ENCODE peak calls at places on chromosomes 12 and 14, in ten cellular contexts. K is CD8-positive, alpha-beta memory T cell; R is pancreas; P is prostate gland; S is neural progenitor cell; Q is small intestine; J is CD4-positive, alpha-beta T cell; E is IMR-90; U is hepatocyte; L is lower lobe of right lung. V is an unnamed sample.

GRCh38 chr12:12358528-12358927 is 1.6 kb downstream of the BORCS5 start:
- DNase-seq in K (no peak), R (no peak), P (no peak), S (no peak), Q (no peak), J (no peak), E (no peak), U (no peak), L (no peak), V (no peak)

GRCh38 chr12:66196806-66197205 is 7.8 kb downstream of the IRAK3 start:
- DNase-seq in K (no peak), R (no peak), P (no peak), S (no peak), Q (no peak), J (no peak), E (no peak), U (no peak), L (no peak), V (no peak)

GRCh38 chr12:44377443-44378160 is 498.5 kb downstream of the NELL2 start:
- DNase-seq in K (no peak), R (no peak), P (no peak), S (no peak), Q (no peak), J (no peak), E (no peak), U (no peak), L (no peak), V (no peak)

GRCh38 chr12:56374726-56375597 is 12.3 kb upstream of the APOF start:
- DNase-seq in K (no peak), R (no peak), P (no peak), S (no peak), Q (no peak), J (no peak), E (peak; percentile 9), U (no peak), L (no peak), V (no peak)

GRCh38 chr12:6647083-6647604 is at the start of gene ACRBP:
- DNase-seq in K (no peak), R (peak; percentile 73), P (peak; percentile 53), S (peak; percentile 87), Q (peak; percentile 77), J (no peak), E (peak; percentile 14), U (peak; percentile 69), L (peak; percentile 89), V (peak; percentile 33)

GRCh38 chr14:30362369-30363218 is 196.4 kb upstream of the G2E3 start:
- DNase-seq in K (no peak), R (no peak), P (no peak), S (no peak), Q (no peak), J (no peak), E (no peak), U (no peak), L (no peak), V (no peak)

GRCh38 chr12:54018608-54018984 is 9.6 kb upstream of the HOXC6 start:
- DNase-seq in K (no peak), R (no peak), P (no peak), S (no peak), Q (no peak), J (no peak), E (no peak), U (no peak), L (no peak), V (no peak)

GRCh38 chr12:118544569-118544968 is 168.2 kb downstream of the SUDS3 start:
- DNase-seq in K (no peak), R (no peak), P (no peak), S (no peak), Q (no peak), J (no peak), E (peak; percentile 11), U (no peak), L (no peak), V (no peak)

GRCh38 chr12:89355243-89356068 is 3.2 kb upstream of the DUSP6 start:
- DNase-seq in K (no peak), R (no peak), P (no peak), S (peak; percentile 16), Q (no peak), J (no peak), E (no peak), U (no peak), L (no peak), V (no peak)

GRCh38 chr14:55221186-55221585 is 29.8 kb upstream of the DLGAP5 start:
- DNase-seq in K (no peak), R (no peak), P (no peak), S (no peak), Q (peak; percentile 10), J (no peak), E (peak; percentile 78), U (no peak), L (no peak), V (no peak)

GRCh38 chr12:28065889-28066630 is 93.5 kb upstream of the PTHLH start:
- DNase-seq in K (no peak), R (no peak), P (no peak), S (no peak), Q (no peak), J (no peak), E (no peak), U (no peak), L (no peak), V (no peak)

GRCh38 chr14:61560323-61560722 is 135.0 kb upstream of the HIF1A start:
- DNase-seq in K (no peak), R (no peak), P (no peak), S (no peak), Q (peak; percentile 39), J (no peak), E (peak; percentile 61), U (peak; percentile 50), L (no peak), V (no peak)

GRCh38 chr14:31270196-31270772 is 62.7 kb upstream of the HECTD1 start:
- DNase-seq in K (no peak), R (no peak), P (no peak), S (peak; percentile 44), Q (no peak), J (no peak), E (no peak), U (peak; percentile 33), L (peak; percentile 57), V (no peak)

GRCh38 chr14:31457665-31458659 is 656 bp upstream of the DTD2 start:
- DNase-seq in K (no peak), R (no peak), P (no peak), S (peak; percentile 4), Q (peak; percentile 8), J (no peak), E (no peak), U (peak; percentile 26), L (no peak), V (no peak)

GRCh38 chr12:57866308-57867019 is 19.9 kb upstream of the CTDSP2 start:
- DNase-seq in K (no peak), R (no peak), P (no peak), S (no peak), Q (no peak), J (no peak), E (no peak), U (no peak), L (no peak), V (no peak)

DNA sequence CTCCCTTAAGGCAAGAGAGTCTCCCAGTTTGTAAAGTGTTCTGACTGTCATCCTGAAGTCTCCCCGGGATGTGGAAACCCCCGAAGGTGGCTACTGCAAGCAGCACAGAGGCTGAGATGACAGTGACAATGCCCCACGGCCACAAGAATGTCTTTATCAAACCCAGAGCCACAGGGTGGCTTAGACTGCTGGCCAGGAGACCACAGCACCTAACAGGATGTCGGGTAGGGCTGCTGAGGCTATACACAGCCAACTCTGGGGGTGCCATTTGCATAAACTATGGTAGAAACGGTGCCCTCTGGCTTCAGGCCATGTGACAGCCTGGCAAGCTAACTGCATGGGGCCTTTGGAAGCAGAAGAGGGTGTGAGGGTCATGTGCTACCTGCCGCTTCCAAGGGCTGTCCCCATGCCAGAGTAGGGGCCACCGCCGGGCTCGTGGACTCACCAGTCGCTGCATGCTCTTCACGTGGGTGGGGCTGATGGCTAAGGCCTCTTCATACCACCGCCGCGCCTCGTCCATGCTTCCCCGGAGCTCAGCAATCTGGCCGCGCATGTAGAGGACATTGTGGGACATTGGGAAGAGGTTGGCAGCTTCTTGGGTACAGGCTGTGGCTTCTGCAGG is 180.9 kb downstream of the CALM1 start:
- DNase-seq in K (no peak), R (no peak), P (no peak), S (no peak), Q (no peak), J (no peak), E (no peak), U (no peak), L (no peak), V (peak; percentile 44)
- H3K27ac ChIP-seq in K (no peak overlapping the region), R (no peak overlapping the region), P (no peak overlapping the region), S (no peak overlapping the region), Q (no peak overlapping the region), J (no peak overlapping the region), E (no peak overlapping the region), U (no peak overlapping the region), L (peak overlapping the region; percentile 74), V (peak overlapping the region; percentile 63)

DNA sequence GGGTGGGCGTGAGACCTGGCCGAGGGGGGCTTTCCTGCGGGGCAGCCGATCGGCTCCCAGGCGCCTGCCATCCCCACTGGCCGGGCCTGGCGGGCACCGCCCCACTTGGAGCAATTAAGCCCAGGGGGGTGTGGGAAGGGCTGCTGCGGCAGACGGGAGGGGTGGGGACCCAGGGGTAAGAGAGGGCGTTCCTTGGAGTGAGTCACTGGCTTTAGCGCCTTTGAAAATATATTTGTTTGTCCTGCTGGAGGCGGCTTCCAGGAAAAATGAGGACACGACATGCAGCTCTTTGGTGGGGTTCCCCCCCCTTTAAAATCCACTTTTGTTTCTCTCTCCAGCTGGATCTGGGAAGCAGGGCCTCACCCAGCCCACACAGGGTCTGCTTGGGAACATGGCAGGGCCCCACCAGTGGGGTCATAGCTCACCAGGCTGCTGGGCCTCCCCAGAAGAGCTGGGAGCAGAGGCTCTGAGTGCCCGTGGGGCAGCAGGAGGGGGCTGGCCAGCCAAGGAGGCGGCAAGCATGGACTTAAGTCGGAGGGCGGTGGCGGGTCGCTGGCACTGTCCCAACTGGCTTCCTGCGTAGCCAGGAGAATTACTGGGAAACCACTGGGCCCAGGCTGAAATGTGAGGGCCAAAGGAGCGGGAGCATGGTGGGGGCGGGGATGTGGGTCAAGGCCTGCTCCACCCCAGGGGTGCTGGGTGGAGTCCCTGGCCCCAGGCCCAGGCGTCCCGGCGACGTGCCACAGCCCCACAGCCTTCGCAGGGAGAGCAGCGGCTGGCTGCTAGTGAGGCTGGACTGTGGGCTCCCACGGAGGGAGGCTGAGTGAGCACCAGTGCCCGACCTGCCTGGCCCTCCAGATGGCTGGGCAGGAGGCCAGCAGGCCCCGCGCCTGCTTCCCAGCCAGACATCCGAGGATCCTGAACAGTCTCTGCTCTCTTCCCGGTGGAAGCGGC is 128.0 kb downstream of the RFLNA start:
- DNase-seq in K (no peak), R (peak; percentile 83), P (peak; percentile 89), S (no peak), Q (peak; percentile 90), J (no peak), E (peak; percentile 94), U (peak; percentile 89), L (peak; percentile 90), V (peak; percentile 56)
- H3K27ac ChIP-seq in K (peak overlapping the region; percentile 74), R (peak overlapping the region; percentile 93), P (peak overlapping the region; percentile 82), S (no peak overlapping the region), Q (peak overlapping the region; percentile 98), J (no peak overlapping the region), E (peak overlapping the region; percentile 87), U (peak overlapping the region; percentile 93), L (peak overlapping the region; percentile 92), V (peak overlapping the region; percentile 80)

GRCh38 chr12:46071335-46071734 is 81.0 kb upstream of the SCAF11 start:
- DNase-seq in K (no peak), R (no peak), P (no peak), S (no peak), Q (no peak), J (no peak), E (no peak), U (no peak), L (no peak), V (no peak)
- H3K27ac ChIP-seq in K (no peak overlapping the region), R (no peak overlapping the region), P (no peak overlapping the region), S (no peak overlapping the region), Q (no peak overlapping the region), J (no peak overlapping the region), E (no peak overlapping the region), U (no peak overlapping the region), L (no peak overlapping the region), V (no peak overlapping the region)

GRCh38 chr14:24138396-24139271 is 2.6 kb downstream of the PSME1 start:
- DNase-seq in K (no peak), R (no peak), P (no peak), S (no peak), Q (no peak), J (no peak), E (no peak), U (no peak), L (no peak), V (no peak)
- H3K27ac ChIP-seq in K (no peak overlapping the region), R (no peak overlapping the region), P (no peak overlapping the region), S (no peak overlapping the region), Q (peak overlapping the region; percentile 21), J (no peak overlapping the region), E (no peak overlapping the region), U (no peak overlapping the region), L (no peak overlapping the region), V (no peak overlapping the region)